ENCODE peak calls at places on chromosome 17, in four cellular contexts. V, L, M and D are unnamed samples.

GRCh38 chr17:1577186-1577585 is 14.6 kb upstream of the PITPNA start:
- DNase-seq in V (peak), L (peak), M (no peak), D (peak)

GRCh38 chr17:71320009-71320796 is 800.6 kb upstream of the SOX9 start:
- DNase-seq in M (no peak), L (no peak), V (no peak), D (no peak)

GRCh38 chr17:42673885-42674754 is 2.7 kb downstream of the PLEKHH3 start:
- DNase-seq in M (peak), V (peak), L (peak), D (no peak)

GRCh38 chr17:44921122-44921882 is 6.0 kb upstream of the GFAP start:
- DNase-seq in V (no peak), L (no peak), M (no peak), D (no peak)

GRCh38 chr17:67054011-67054591 is 9.7 kb downstream of the CACNG1 start:
- DNase-seq in M (no peak), L (peak), V (no peak), D (no peak)

GRCh38 chr17:51703364-51704341 is 443.3 kb downstream of the UTP18 start:
- DNase-seq in L (peak), V (peak), M (no peak), D (no peak)

GRCh38 chr17:5874486-5874885 is 195.7 kb upstream of the WSCD1 start:
- DNase-seq in L (no peak), V (peak), M (no peak), D (no peak)

GRCh38 chr17:17186051-17186450 is 20.1 kb downstream of the PLD6 start:
- DNase-seq in M (no peak), L (no peak), V (no peak), D (no peak)

GRCh38 chr17:49843774-49844350 is 4.0 kb downstream of the TAC4 start:
- DNase-seq in L (no peak), V (no peak), M (no peak), D (no peak)

GRCh38 chr17:9273334-9274118 is 252.2 kb downstream of the NTN1 start:
- DNase-seq in M (no peak), V (no peak), L (peak), D (no peak)

GRCh38 chr17:82861393-82861775 is 21.6 kb upstream of the ZNF750 start:
- DNase-seq in V (no peak), M (no peak), L (no peak), D (no peak)

GRCh38 chr17:57091186-57091618 is 6.2 kb downstream of the AKAP1 start:
- DNase-seq in V (no peak), L (peak), M (no peak), D (no peak)

GRCh38 chr17:20203761-20204263 is 194.7 kb downstream of the SPECC1 start:
- DNase-seq in L (no peak), M (no peak), V (no peak), D (no peak)

GRCh38 chr17:19464033-19465026 is 53.3 kb downstream of the RNF112 start:
- DNase-seq in L (no peak), M (no peak), V (no peak), D (no peak)

GRCh38 chr17:31469959-31470358 is 78.5 kb downstream of the RAB11FIP4 start:
- DNase-seq in L (no peak), M (no peak), V (no peak), D (no peak)

GRCh38 chr17:19343671-19344151 is 18.8 kb downstream of the B9D1 start:
- DNase-seq in M (no peak), L (no peak), V (no peak), D (no peak)

GRCh38 chr17:80738406-80738805 is 193.8 kb downstream of the RPTOR start:
- DNase-seq in L (no peak), M (peak), V (no peak), D (no peak)

GRCh38 chr17:31598921-31599571 is 207.6 kb downstream of the RAB11FIP4 start:
- DNase-seq in V (no peak), L (no peak), M (no peak), D (no peak)

GRCh38 chr17:61492759-61493526 is 40.7 kb downstream of the TBX4 start:
- DNase-seq in V (no peak), L (no peak), M (no peak), D (no peak)

GRCh38 chr17:29042679-29043538 is at the start of gene PIPOX:
- DNase-seq in M (no peak), V (peak), L (no peak), D (no peak)

GRCh38 chr17:17419621-17420020 is 57.2 kb upstream of the MED9 start:
- DNase-seq in V (no peak), L (no peak), M (peak), D (no peak)

GRCh38 chr17:70863436-70864248 is 694.3 kb downstream of the KCNJ2 start:
- DNase-seq in V (no peak), M (no peak), L (peak), D (no peak)

GRCh38 chr17:50047083-50047482 is 8.8 kb upstream of the ITGA3 start:
- DNase-seq in M (peak), L (no peak), V (no peak), D (no peak)

GRCh38 chr17:65532491-65532890 is 29.0 kb downstream of the AXIN2 start:
- DNase-seq in M (no peak), L (no peak), V (no peak), D (no peak)

GRCh38 chr17:43175213-43176118 is 4.5 kb downstream of the NBR1 start:
- DNase-seq in V (peak), M (no peak), L (no peak), D (no peak)

GRCh38 chr17:75842963-75843576 is 1.1 kb downstream of the UNC13D start:
- DNase-seq in V (no peak), L (no peak), M (no peak), D (no peak)
- TF ChIP-seq CTCF in V (no peak), L (no peak), M (peak), D (no peak)

GRCh38 chr17:7858487-7858832 is 657 bp downstream of the CYB5D1 start:
- DNase-seq in V (no peak), M (peak), L (no peak), D (no peak)
- TF ChIP-seq CTCF in V (peak), M (no peak), L (no peak), D (no peak)

GRCh38 chr17:77256710-77257109 is 115.9 kb downstream of the SEC14L1 start:
- DNase-seq in L (no peak), V (no peak), M (no peak), D (no peak)
- TF ChIP-seq CTCF in L (no peak), V (no peak), M (no peak), D (no peak)

GRCh38 chr17:54749157-54749556 is 151.5 kb upstream of the TOM1L1 start:
- DNase-seq in V (no peak), L (no peak), M (no peak), D (no peak)

GRCh38 chr17:54754560-54754959 is 146.1 kb upstream of the TOM1L1 start:
- DNase-seq in V (no peak), M (no peak), L (no peak), D (no peak)
- TF ChIP-seq CTCF in V (no peak), M (no peak), L (no peak), D (no peak)

DNA sequence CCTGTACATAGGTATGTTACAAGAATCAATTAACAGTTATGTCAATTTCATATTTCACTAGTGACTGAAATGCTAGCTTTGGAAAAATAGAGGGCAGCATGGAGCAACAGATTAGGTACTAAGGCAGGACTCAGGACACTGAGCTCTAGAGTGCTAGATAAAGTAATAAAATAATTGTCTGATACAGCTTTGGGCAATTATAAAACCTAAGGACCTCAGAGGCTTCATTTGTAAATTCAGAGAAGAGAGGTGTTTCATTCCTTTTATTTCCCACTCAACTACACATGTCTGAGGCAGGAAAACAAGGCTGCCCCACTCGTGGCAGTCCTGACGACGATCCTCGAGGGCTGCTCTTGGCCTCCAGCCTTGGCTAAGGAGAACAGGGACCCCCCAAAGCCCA is 81.5 kb downstream of the CA4 start:
- DNase-seq in L (no peak), M (no peak), V (peak), D (no peak)
- TF ChIP-seq CTCF in L (no peak), M (no peak), V (peak), D (no peak)

DNA sequence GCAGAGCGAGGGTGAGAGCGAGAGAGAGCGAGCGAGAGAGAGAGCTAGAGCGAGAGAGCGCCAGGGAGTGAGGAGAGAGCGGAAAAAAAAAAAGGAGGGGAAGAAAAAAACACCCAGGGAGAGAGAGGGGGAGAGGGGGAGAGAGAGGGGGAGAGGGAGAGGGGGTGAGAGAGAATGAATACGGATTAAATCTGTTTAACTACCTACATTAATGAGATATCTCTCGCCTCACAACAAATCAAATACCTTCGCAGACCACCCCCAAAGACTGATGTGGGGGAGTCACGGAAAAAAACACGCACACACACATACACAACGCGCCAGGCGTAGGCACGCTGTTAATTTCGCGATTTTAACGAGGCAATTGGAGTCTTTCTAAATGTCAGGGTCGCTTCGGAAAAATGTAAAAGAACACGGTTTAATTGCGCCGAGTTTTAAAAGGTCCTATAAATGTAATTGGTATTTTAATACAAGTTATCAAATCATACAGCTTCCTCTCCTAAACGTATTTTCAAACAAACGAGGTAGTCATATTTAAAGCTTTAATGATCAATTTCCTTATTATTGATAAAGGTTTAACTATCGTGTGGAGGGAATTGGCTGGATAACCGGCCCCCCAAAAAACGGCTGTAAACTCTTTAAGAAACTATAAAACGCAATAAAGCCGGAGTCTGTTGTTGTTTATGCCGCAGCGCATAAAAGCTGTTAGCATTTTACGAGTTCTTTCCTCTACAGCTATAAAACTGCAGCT is at the start of gene HOXB8:
- DNase-seq in L (no peak), M (no peak), V (peak), D (no peak)
- TF ChIP-seq CTCF in L (no peak), M (no peak), V (no peak), D (no peak)

DNA sequence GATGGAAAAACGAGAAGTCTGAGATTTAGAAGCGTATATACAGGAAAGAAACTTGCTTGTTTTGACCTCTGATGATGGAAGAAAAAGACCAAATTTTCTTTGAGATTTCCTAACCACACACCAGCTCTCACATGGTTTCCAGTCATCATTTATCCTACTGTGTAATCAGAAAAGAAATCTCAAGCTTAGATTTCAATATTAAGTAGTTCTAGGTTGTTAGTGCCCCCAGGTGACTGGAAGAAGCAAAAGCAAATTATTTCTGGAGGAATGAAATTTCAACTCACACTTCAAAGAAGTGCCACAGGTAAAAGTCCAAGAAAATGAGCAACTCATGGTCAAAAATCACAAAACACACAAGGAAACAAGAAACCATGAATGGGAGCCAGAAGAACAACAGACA is 51.8 kb upstream of the KDM6B start:
- DNase-seq in M (no peak), L (no peak), V (peak), D (no peak)
- TF ChIP-seq CTCF in M (no peak), L (no peak), V (peak), D (no peak)

GRCh38 chr17:73247728-73248127 is 14.0 kb downstream of the CPSF4L start:
- DNase-seq in L (no peak), M (no peak), V (no peak), D (no peak)
- TF ChIP-seq CTCF in L (no peak), M (no peak), V (peak), D (no peak)

GRCh38 chr17:63436523-63437110 is 9.5 kb downstream of the CYB561 start:
- DNase-seq in M (no peak), L (no peak), V (no peak), D (no peak)
- TF ChIP-seq CTCF in M (no peak), L (no peak), V (peak), D (no peak)

GRCh38 chr17:69058165-69058564 is 2.6 kb downstream of the ABCA9 start:
- DNase-seq in M (no peak), V (no peak), L (no peak), D (no peak)
- TF ChIP-seq CTCF in M (no peak), V (no peak), L (no peak), D (no peak)